ENCODE peak calls at places on chromosomes 4 and X, in four cellular contexts. One of them, this sample, is unnamed.

GRCh38 chr4:88531549-88531948 is 8.0 kb upstream of the PYURF start:
- DNase-seq in ovary: no peak
- DNase-seq in endothelial cell of umbilical vein: no peak
- DNase-seq in transverse colon: no peak
- DNase-seq in this sample: no peak

GRCh38 chrX:99397879-99398278 is 1012.2 kb downstream of the PCDH19 start:
- DNase-seq in endothelial cell of umbilical vein: no peak
- DNase-seq in ovary: no peak
- DNase-seq in transverse colon: no peak
- DNase-seq in this sample: no peak

GRCh38 chrX:48736303-48736702 is 25.2 kb upstream of the GLOD5 start:
- DNase-seq in endothelial cell of umbilical vein: no peak
- DNase-seq in transverse colon: no peak
- DNase-seq in ovary: no peak
- DNase-seq in this sample: no peak

GRCh38 chrX:108165349-108166111 is 74.0 kb downstream of the ATG4A start:
- DNase-seq in endothelial cell of umbilical vein: peak
- DNase-seq in ovary: no peak
- DNase-seq in transverse colon: no peak
- DNase-seq in this sample: no peak

GRCh38 chrX:129772796-129773431 is 6.8 kb upstream of the SASH3 start:
- DNase-seq in ovary: no peak
- DNase-seq in transverse colon: peak
- DNase-seq in endothelial cell of umbilical vein: no peak
- DNase-seq in this sample: no peak

GRCh38 chrX:136910565-136911040 is 30.1 kb upstream of the RBMX start:
- DNase-seq in endothelial cell of umbilical vein: no peak
- DNase-seq in transverse colon: no peak
- DNase-seq in ovary: no peak
- DNase-seq in this sample: no peak

GRCh38 chrX:104113237-104113965 is 1.1 kb downstream of the ZCCHC18 start:
- DNase-seq in transverse colon: peak
- DNase-seq in endothelial cell of umbilical vein: peak
- DNase-seq in ovary: peak
- DNase-seq in this sample: peak

GRCh38 chr4:20313237-20314030 is 61.7 kb downstream of the SLIT2 start:
- DNase-seq in transverse colon: peak
- DNase-seq in endothelial cell of umbilical vein: no peak
- DNase-seq in ovary: no peak
- DNase-seq in this sample: no peak

GRCh38 chrX:10971176-10971575 is 140.0 kb upstream of the HCCS start:
- DNase-seq in transverse colon: no peak
- DNase-seq in endothelial cell of umbilical vein: no peak
- DNase-seq in ovary: no peak
- DNase-seq in this sample: no peak

GRCh38 chr4:26992657-26993361 is 132.2 kb downstream of the STIM2 start:
- DNase-seq in endothelial cell of umbilical vein: peak
- DNase-seq in ovary: peak
- DNase-seq in transverse colon: no peak
- DNase-seq in this sample: no peak

GRCh38 chr4:137213372-137214173 is 318.7 kb downstream of the PCDH18 start:
- DNase-seq in ovary: no peak
- DNase-seq in endothelial cell of umbilical vein: no peak
- DNase-seq in transverse colon: no peak
- DNase-seq in this sample: no peak

GRCh38 chr4:175776217-175776616 is 35.8 kb downstream of the GPM6A start:
- DNase-seq in ovary: no peak
- DNase-seq in transverse colon: no peak
- DNase-seq in endothelial cell of umbilical vein: no peak
- DNase-seq in this sample: no peak

GRCh38 chr4:151099976-151100417 is 569 bp downstream of the RPS3A start:
- DNase-seq in endothelial cell of umbilical vein: no peak
- DNase-seq in ovary: no peak
- DNase-seq in transverse colon: no peak
- DNase-seq in this sample: no peak

GRCh38 chr4:151100517-151100916 is 1.1 kb downstream of the RPS3A start:
- DNase-seq in ovary: no peak
- DNase-seq in transverse colon: no peak
- DNase-seq in endothelial cell of umbilical vein: peak
- DNase-seq in this sample: no peak

GRCh38 chr4:151098191-151098590 is 1.2 kb upstream of the RPS3A start:
- DNase-seq in transverse colon: peak
- DNase-seq in endothelial cell of umbilical vein: no peak
- DNase-seq in ovary: no peak
- DNase-seq in this sample: peak

GRCh38 chr4:151097759-151098158 is 1.7 kb upstream of the RPS3A start:
- DNase-seq in endothelial cell of umbilical vein: no peak
- DNase-seq in transverse colon: no peak
- DNase-seq in ovary: no peak
- DNase-seq in this sample: no peak

DNA sequence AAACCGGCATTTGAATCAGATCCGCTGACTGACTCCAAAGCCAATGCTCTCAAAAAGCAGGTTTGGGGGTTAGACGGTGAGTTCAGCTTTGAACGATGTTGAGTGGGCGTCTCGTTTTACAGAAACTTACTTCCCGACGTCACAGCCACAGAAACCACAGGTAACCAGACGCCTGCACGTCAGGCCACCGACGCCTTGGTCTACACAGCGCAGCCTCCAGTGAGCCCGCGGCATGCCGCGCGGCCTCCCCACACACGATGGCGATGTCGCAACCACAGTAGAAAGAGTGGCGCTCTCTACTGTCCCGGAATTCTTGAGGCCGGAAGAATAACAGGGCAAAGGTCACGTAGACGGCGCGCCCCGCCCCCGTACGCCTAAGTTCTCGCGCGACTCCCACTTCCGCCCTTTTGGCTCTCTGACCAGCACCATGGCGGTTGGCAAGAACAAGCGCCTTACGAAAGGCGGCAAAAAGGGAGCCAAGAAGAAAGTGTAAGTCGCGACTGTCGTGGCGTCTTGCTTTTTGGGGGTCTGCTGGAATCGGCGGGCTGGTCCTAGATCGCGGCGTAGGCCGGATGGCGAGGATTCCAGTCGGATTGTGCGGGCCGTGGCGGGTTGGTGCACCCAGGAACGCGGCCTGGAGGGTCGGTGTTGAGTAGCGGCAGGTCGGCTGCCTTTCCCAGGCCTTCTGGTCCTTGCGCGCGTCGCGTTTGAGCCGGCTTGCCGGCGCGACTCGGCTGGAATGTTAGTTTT is at the start of gene RPS3A:
- DNase-seq in endothelial cell of umbilical vein: peak
- DNase-seq in transverse colon: peak
- DNase-seq in ovary: peak
- DNase-seq in this sample: peak
- TF ChIP-seq POLR2A in endothelial cell of umbilical vein: peak
- TF ChIP-seq POLR2A in transverse colon: peak
- TF ChIP-seq POLR2A in ovary: peak
- TF ChIP-seq POLR2A in this sample: peak

GRCh38 chr4:120921456-120922389 is 803 bp downstream of the PRDM5 start:
- DNase-seq in endothelial cell of umbilical vein: peak
- DNase-seq in transverse colon: peak
- DNase-seq in ovary: peak
- DNase-seq in this sample: no peak
- TF ChIP-seq POLR2A in endothelial cell of umbilical vein: peak
- TF ChIP-seq POLR2A in transverse colon: peak
- TF ChIP-seq POLR2A in ovary: no peak
- TF ChIP-seq POLR2A in this sample: no peak

GRCh38 chr4:106289737-106290136 is 26.3 kb downstream of the TBCK start:
- DNase-seq in ovary: no peak
- DNase-seq in endothelial cell of umbilical vein: no peak
- DNase-seq in transverse colon: no peak
- DNase-seq in this sample: no peak
- TF ChIP-seq POLR2A in ovary: no peak
- TF ChIP-seq POLR2A in endothelial cell of umbilical vein: no peak
- TF ChIP-seq POLR2A in transverse colon: no peak
- TF ChIP-seq POLR2A in this sample: no peak

DNA sequence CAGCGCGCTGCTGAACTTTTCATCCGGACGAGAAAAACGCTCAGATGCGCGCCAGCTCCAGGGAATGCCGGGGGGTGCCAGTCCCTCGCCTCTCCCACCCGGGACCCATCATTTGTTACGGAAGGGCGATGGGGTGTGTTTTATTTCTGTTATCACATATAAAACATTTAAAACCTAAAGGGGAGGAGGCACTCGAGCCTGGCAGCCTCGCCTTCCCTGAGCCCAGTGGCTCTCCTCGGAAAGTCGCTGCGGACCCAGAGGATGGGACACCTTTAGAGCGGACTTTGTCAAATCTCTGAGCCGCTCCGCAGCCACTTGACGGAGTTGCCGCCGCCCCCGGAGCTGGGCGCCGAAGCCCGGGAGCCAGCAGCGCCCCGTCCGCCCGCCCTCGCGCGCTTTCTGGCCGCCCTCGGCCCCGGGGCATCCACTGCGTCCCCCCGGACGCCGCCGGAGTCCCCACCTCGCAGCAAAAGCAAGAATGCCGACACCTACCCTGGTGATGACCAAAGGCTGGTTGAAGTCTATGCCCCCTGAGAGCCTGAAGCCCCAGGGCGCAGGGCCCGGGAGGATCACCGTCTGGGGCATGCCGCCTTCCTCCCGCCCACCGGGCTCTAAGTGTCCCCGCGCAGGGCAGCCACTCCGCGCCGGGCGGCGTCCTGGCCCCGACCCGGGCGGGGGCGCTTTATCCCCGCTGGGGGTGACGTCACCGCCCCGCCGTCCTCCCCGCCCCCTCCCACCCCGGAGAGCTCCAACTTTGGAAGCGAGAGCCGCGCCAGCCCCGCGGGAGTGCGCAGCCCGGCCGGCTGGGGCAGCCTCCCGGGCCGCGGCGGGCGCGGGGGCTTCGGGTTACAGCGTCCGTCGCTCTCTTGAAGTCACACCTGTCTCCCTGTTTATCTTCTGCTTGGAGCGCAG is at the start of gene PDLIM3:
- DNase-seq in transverse colon: peak
- DNase-seq in ovary: peak
- DNase-seq in endothelial cell of umbilical vein: peak
- DNase-seq in this sample: peak
- TF ChIP-seq POLR2A in transverse colon: peak
- TF ChIP-seq POLR2A in ovary: peak
- TF ChIP-seq POLR2A in endothelial cell of umbilical vein: peak
- TF ChIP-seq POLR2A in this sample: no peak